ENCODE peak calls at places on chromosomes 16 and 17, in five cellular contexts. One of them, this sample, is unnamed.

GRCh38 chr17:46264456-46265198 is 30.3 kb upstream of the LRRC37A start:
- DNase-seq in cortex of kidney: no peak
- DNase-seq in RCC 7860: peak
- DNase-seq in LoVo: peak
- DNase-seq in NCI-H1930: no peak
- DNase-seq in this sample: peak

GRCh38 chr17:57868007-57868774 is 18.3 kb upstream of the MRPS23 start:
- DNase-seq in cortex of kidney: no peak
- DNase-seq in RCC 7860: peak
- DNase-seq in LoVo: peak
- DNase-seq in NCI-H1930: no peak
- DNase-seq in this sample: no peak

GRCh38 chr17:28230011-28230410 is 89.0 kb upstream of the TMEM97 start:
- DNase-seq in cortex of kidney: no peak
- DNase-seq in RCC 7860: no peak
- DNase-seq in LoVo: no peak
- DNase-seq in NCI-H1930: no peak
- DNase-seq in this sample: no peak

GRCh38 chr16:71526111-71526998 is at the start of gene CHST4:
- DNase-seq in cortex of kidney: no peak
- DNase-seq in RCC 7860: peak
- DNase-seq in LoVo: no peak
- DNase-seq in NCI-H1930: no peak
- DNase-seq in this sample: peak

GRCh38 chr16:11100239-11100750 is 155.7 kb downstream of the SOCS1 start:
- DNase-seq in cortex of kidney: no peak
- DNase-seq in RCC 7860: peak
- DNase-seq in LoVo: no peak
- DNase-seq in NCI-H1930: no peak
- DNase-seq in this sample: peak

GRCh38 chr16:3038256-3038655 is 1.5 kb upstream of the BICDL2 start:
- DNase-seq in cortex of kidney: no peak
- DNase-seq in RCC 7860: no peak
- DNase-seq in LoVo: no peak
- DNase-seq in NCI-H1930: no peak
- DNase-seq in this sample: no peak

GRCh38 chr16:27383511-27384243 is 18.3 kb upstream of the IL21R start:
- DNase-seq in cortex of kidney: no peak
- DNase-seq in RCC 7860: no peak
- DNase-seq in LoVo: no peak
- DNase-seq in NCI-H1930: no peak
- DNase-seq in this sample: no peak

GRCh38 chr17:8728251-8728925 is 16.2 kb downstream of the CCDC42 start:
- DNase-seq in cortex of kidney: no peak
- DNase-seq in RCC 7860: no peak
- DNase-seq in LoVo: no peak
- DNase-seq in NCI-H1930: no peak
- DNase-seq in this sample: no peak

GRCh38 chr16:1615761-1616160 is 3.6 kb downstream of the CRAMP1 start:
- DNase-seq in cortex of kidney: no peak
- DNase-seq in RCC 7860: no peak
- DNase-seq in LoVo: no peak
- DNase-seq in NCI-H1930: no peak
- DNase-seq in this sample: no peak

GRCh38 chr17:2241823-2242222 is 61.8 kb downstream of the SMG6 start:
- DNase-seq in cortex of kidney: no peak
- DNase-seq in RCC 7860: no peak
- DNase-seq in LoVo: no peak
- DNase-seq in NCI-H1930: no peak
- DNase-seq in this sample: no peak

GRCh38 chr17:67246648-67247415 is 1.8 kb upstream of the HELZ start:
- DNase-seq in cortex of kidney: no peak
- DNase-seq in RCC 7860: peak
- DNase-seq in LoVo: peak
- DNase-seq in NCI-H1930: no peak
- DNase-seq in this sample: no peak

GRCh38 chr16:82793550-82794244 is 166.9 kb downstream of the CDH13 start:
- DNase-seq in cortex of kidney: no peak
- DNase-seq in RCC 7860: no peak
- DNase-seq in LoVo: no peak
- DNase-seq in NCI-H1930: no peak
- DNase-seq in this sample: no peak

GRCh38 chr16:1691956-1692355 is 13.9 kb downstream of the JPT2 start:
- DNase-seq in cortex of kidney: no peak
- DNase-seq in RCC 7860: peak
- DNase-seq in LoVo: no peak
- DNase-seq in NCI-H1930: no peak
- DNase-seq in this sample: peak

GRCh38 chr17:41635121-41636097 is 11.0 kb upstream of the KRT17 start:
- DNase-seq in cortex of kidney: no peak
- DNase-seq in RCC 7860: no peak
- DNase-seq in LoVo: no peak
- DNase-seq in NCI-H1930: no peak
- DNase-seq in this sample: no peak

GRCh38 chr16:67649494-67649931 is 4.6 kb downstream of the CARMIL2 start:
- DNase-seq in cortex of kidney: no peak
- DNase-seq in RCC 7860: no peak
- DNase-seq in LoVo: no peak
- DNase-seq in NCI-H1930: no peak
- DNase-seq in this sample: no peak

GRCh38 chr16:31382485-31383161 is 10.5 kb upstream of the ITGAD start:
- DNase-seq in cortex of kidney: no peak
- DNase-seq in RCC 7860: no peak
- DNase-seq in LoVo: peak
- DNase-seq in NCI-H1930: peak
- DNase-seq in this sample: no peak

GRCh38 chr17:75753514-75754377 is 11.2 kb downstream of the GALK1 start:
- DNase-seq in cortex of kidney: no peak
- DNase-seq in RCC 7860: no peak
- DNase-seq in LoVo: no peak
- DNase-seq in NCI-H1930: peak
- DNase-seq in this sample: no peak

GRCh38 chr16:68644303-68644702 is 807 bp upstream of the CDH3 start:
- DNase-seq in cortex of kidney: no peak
- DNase-seq in RCC 7860: no peak
- DNase-seq in LoVo: no peak
- DNase-seq in NCI-H1930: no peak
- DNase-seq in this sample: no peak

GRCh38 chr17:14211778-14212177 is 24.9 kb downstream of the CDRT15 start:
- DNase-seq in cortex of kidney: no peak
- DNase-seq in RCC 7860: no peak
- DNase-seq in LoVo: no peak
- DNase-seq in NCI-H1930: no peak
- DNase-seq in this sample: no peak

GRCh38 chr17:20944014-20944905 is 98.6 kb downstream of the USP22 start:
- DNase-seq in cortex of kidney: no peak
- DNase-seq in RCC 7860: no peak
- DNase-seq in LoVo: peak
- DNase-seq in NCI-H1930: peak
- DNase-seq in this sample: no peak

GRCh38 chr17:42276359-42276608 is at the start of gene STAT5B:
- DNase-seq in cortex of kidney: no peak
- DNase-seq in RCC 7860: peak
- DNase-seq in LoVo: peak
- DNase-seq in NCI-H1930: no peak
- DNase-seq in this sample: no peak

GRCh38 chr17:81868674-81869220 is 2.4 kb downstream of the ARHGDIA start:
- DNase-seq in cortex of kidney: no peak
- DNase-seq in RCC 7860: peak
- DNase-seq in LoVo: no peak
- DNase-seq in NCI-H1930: no peak
- DNase-seq in this sample: no peak

GRCh38 chr17:62163847-62164246 is 98.8 kb upstream of the MED13 start:
- DNase-seq in cortex of kidney: no peak
- DNase-seq in RCC 7860: no peak
- DNase-seq in LoVo: peak
- DNase-seq in NCI-H1930: no peak
- DNase-seq in this sample: no peak